ENCODE peak calls at places on chromosome 6, in ten cellular contexts. One of them, this sample, is unnamed.

GRCh38 chr6:54428437-54428836 is 120.2 kb downstream of the TINAG start:
- DNase-seq in neural crest cell: no peak
- DNase-seq in stimulated activated CD8-positive, alpha-beta memory T cell treated with anti-CD3 and anti-CD28 coated beads, Interleukin-4, amount 100 ng/mL, for 24 hours: no peak
- DNase-seq in fibroblast of the aortic adventitia: no peak
- DNase-seq in C1 segment of cervical spinal cord: no peak
- DNase-seq in HTR-8/SVneo: no peak
- DNase-seq in globus pallidus: no peak
- DNase-seq in T-helper 2 cell: no peak
- DNase-seq in islet precursor cell: no peak
- DNase-seq in GM19239: peak; percentile 3
- DNase-seq in this sample: no peak

GRCh38 chr6:2850480-2851150 is 9.0 kb upstream of the SERPINB1 start:
- DNase-seq in neural crest cell: no peak
- DNase-seq in GM19239: no peak
- DNase-seq in islet precursor cell: no peak
- DNase-seq in fibroblast of the aortic adventitia: peak; percentile 80
- DNase-seq in C1 segment of cervical spinal cord: no peak
- DNase-seq in globus pallidus: no peak
- DNase-seq in stimulated activated CD8-positive, alpha-beta memory T cell treated with anti-CD3 and anti-CD28 coated beads, Interleukin-4, amount 100 ng/mL, for 24 hours: no peak
- DNase-seq in T-helper 2 cell: no peak
- DNase-seq in HTR-8/SVneo: peak; percentile 58
- DNase-seq in this sample: no peak

GRCh38 chr6:22656696-22657340 is 87.5 kb downstream of the HDGFL1 start:
- DNase-seq in GM19239: no peak
- DNase-seq in globus pallidus: peak; percentile 7
- DNase-seq in neural crest cell: no peak
- DNase-seq in T-helper 2 cell: no peak
- DNase-seq in fibroblast of the aortic adventitia: no peak
- DNase-seq in islet precursor cell: no peak
- DNase-seq in HTR-8/SVneo: no peak
- DNase-seq in C1 segment of cervical spinal cord: no peak
- DNase-seq in stimulated activated CD8-positive, alpha-beta memory T cell treated with anti-CD3 and anti-CD28 coated beads, Interleukin-4, amount 100 ng/mL, for 24 hours: no peak
- DNase-seq in this sample: no peak

GRCh38 chr6:142912125-142912524 is 32.9 kb downstream of the HIVEP2 start:
- DNase-seq in GM19239: no peak
- DNase-seq in globus pallidus: no peak
- DNase-seq in T-helper 2 cell: no peak
- DNase-seq in fibroblast of the aortic adventitia: no peak
- DNase-seq in C1 segment of cervical spinal cord: no peak
- DNase-seq in neural crest cell: no peak
- DNase-seq in islet precursor cell: no peak
- DNase-seq in HTR-8/SVneo: no peak
- DNase-seq in stimulated activated CD8-positive, alpha-beta memory T cell treated with anti-CD3 and anti-CD28 coated beads, Interleukin-4, amount 100 ng/mL, for 24 hours: no peak
- DNase-seq in this sample: no peak

GRCh38 chr6:55713411-55713810 is 134.4 kb upstream of the HMGCLL1 start:
- DNase-seq in C1 segment of cervical spinal cord: no peak
- DNase-seq in neural crest cell: no peak
- DNase-seq in fibroblast of the aortic adventitia: peak; percentile 48
- DNase-seq in HTR-8/SVneo: no peak
- DNase-seq in T-helper 2 cell: no peak
- DNase-seq in globus pallidus: no peak
- DNase-seq in islet precursor cell: no peak
- DNase-seq in GM19239: no peak
- DNase-seq in stimulated activated CD8-positive, alpha-beta memory T cell treated with anti-CD3 and anti-CD28 coated beads, Interleukin-4, amount 100 ng/mL, for 24 hours: no peak
- DNase-seq in this sample: no peak

GRCh38 chr6:142642651-142643050 is 302.3 kb downstream of the HIVEP2 start:
- DNase-seq in neural crest cell: no peak
- DNase-seq in globus pallidus: no peak
- DNase-seq in T-helper 2 cell: no peak
- DNase-seq in islet precursor cell: no peak
- DNase-seq in C1 segment of cervical spinal cord: no peak
- DNase-seq in fibroblast of the aortic adventitia: no peak
- DNase-seq in HTR-8/SVneo: no peak
- DNase-seq in GM19239: no peak
- DNase-seq in stimulated activated CD8-positive, alpha-beta memory T cell treated with anti-CD3 and anti-CD28 coated beads, Interleukin-4, amount 100 ng/mL, for 24 hours: no peak
- DNase-seq in this sample: no peak

GRCh38 chr6:140811642-140812041 is 1321.1 kb upstream of the GJE1 start:
- DNase-seq in stimulated activated CD8-positive, alpha-beta memory T cell treated with anti-CD3 and anti-CD28 coated beads, Interleukin-4, amount 100 ng/mL, for 24 hours: no peak
- DNase-seq in T-helper 2 cell: no peak
- DNase-seq in neural crest cell: no peak
- DNase-seq in globus pallidus: no peak
- DNase-seq in GM19239: no peak
- DNase-seq in fibroblast of the aortic adventitia: peak; percentile 13
- DNase-seq in HTR-8/SVneo: no peak
- DNase-seq in C1 segment of cervical spinal cord: no peak
- DNase-seq in islet precursor cell: no peak
- DNase-seq in this sample: no peak

GRCh38 chr6:12791371-12791770 is 74.8 kb downstream of the PHACTR1 start:
- DNase-seq in neural crest cell: no peak
- DNase-seq in T-helper 2 cell: no peak
- DNase-seq in globus pallidus: no peak
- DNase-seq in stimulated activated CD8-positive, alpha-beta memory T cell treated with anti-CD3 and anti-CD28 coated beads, Interleukin-4, amount 100 ng/mL, for 24 hours: no peak
- DNase-seq in HTR-8/SVneo: no peak
- DNase-seq in GM19239: no peak
- DNase-seq in islet precursor cell: no peak
- DNase-seq in C1 segment of cervical spinal cord: no peak
- DNase-seq in fibroblast of the aortic adventitia: no peak
- DNase-seq in this sample: no peak

GRCh38 chr6:24664049-24664987 is 2.4 kb downstream of the TDP2 start:
- DNase-seq in neural crest cell: no peak
- DNase-seq in GM19239: no peak
- DNase-seq in C1 segment of cervical spinal cord: no peak
- DNase-seq in islet precursor cell: no peak
- DNase-seq in HTR-8/SVneo: no peak
- DNase-seq in globus pallidus: no peak
- DNase-seq in stimulated activated CD8-positive, alpha-beta memory T cell treated with anti-CD3 and anti-CD28 coated beads, Interleukin-4, amount 100 ng/mL, for 24 hours: no peak
- DNase-seq in T-helper 2 cell: no peak
- DNase-seq in fibroblast of the aortic adventitia: no peak
- DNase-seq in this sample: no peak

GRCh38 chr6:53180678-53181077 is 32.0 kb upstream of the GCM1 start:
- DNase-seq in C1 segment of cervical spinal cord: no peak
- DNase-seq in islet precursor cell: no peak
- DNase-seq in fibroblast of the aortic adventitia: no peak
- DNase-seq in T-helper 2 cell: no peak
- DNase-seq in GM19239: no peak
- DNase-seq in globus pallidus: no peak
- DNase-seq in stimulated activated CD8-positive, alpha-beta memory T cell treated with anti-CD3 and anti-CD28 coated beads, Interleukin-4, amount 100 ng/mL, for 24 hours: no peak
- DNase-seq in neural crest cell: no peak
- DNase-seq in HTR-8/SVneo: no peak
- DNase-seq in this sample: no peak

GRCh38 chr6:35972471-35972985 is 51.6 kb upstream of the SRPK1 start:
- DNase-seq in C1 segment of cervical spinal cord: no peak
- DNase-seq in T-helper 2 cell: no peak
- DNase-seq in fibroblast of the aortic adventitia: peak; percentile 92
- DNase-seq in islet precursor cell: peak; percentile 85
- DNase-seq in stimulated activated CD8-positive, alpha-beta memory T cell treated with anti-CD3 and anti-CD28 coated beads, Interleukin-4, amount 100 ng/mL, for 24 hours: no peak
- DNase-seq in globus pallidus: no peak
- DNase-seq in GM19239: no peak
- DNase-seq in neural crest cell: peak; percentile 2
- DNase-seq in HTR-8/SVneo: no peak
- DNase-seq in this sample: no peak

GRCh38 chr6:47672816-47673215 is 25.6 kb upstream of the ADGRF4 start:
- DNase-seq in globus pallidus: no peak
- DNase-seq in C1 segment of cervical spinal cord: no peak
- DNase-seq in islet precursor cell: no peak
- DNase-seq in T-helper 2 cell: no peak
- DNase-seq in GM19239: no peak
- DNase-seq in stimulated activated CD8-positive, alpha-beta memory T cell treated with anti-CD3 and anti-CD28 coated beads, Interleukin-4, amount 100 ng/mL, for 24 hours: no peak
- DNase-seq in neural crest cell: no peak
- DNase-seq in HTR-8/SVneo: no peak
- DNase-seq in fibroblast of the aortic adventitia: no peak
- DNase-seq in this sample: no peak

GRCh38 chr6:37714836-37715425 is 17.2 kb upstream of the MDGA1 start:
- DNase-seq in GM19239: no peak
- DNase-seq in T-helper 2 cell: no peak
- DNase-seq in fibroblast of the aortic adventitia: no peak
- DNase-seq in neural crest cell: no peak
- DNase-seq in HTR-8/SVneo: no peak
- DNase-seq in globus pallidus: no peak
- DNase-seq in C1 segment of cervical spinal cord: no peak
- DNase-seq in islet precursor cell: no peak
- DNase-seq in stimulated activated CD8-positive, alpha-beta memory T cell treated with anti-CD3 and anti-CD28 coated beads, Interleukin-4, amount 100 ng/mL, for 24 hours: no peak
- DNase-seq in this sample: no peak

GRCh38 chr6:20408851-20409250 is 7.2 kb downstream of the E2F3 start:
- DNase-seq in GM19239: no peak
- DNase-seq in HTR-8/SVneo: no peak
- DNase-seq in fibroblast of the aortic adventitia: no peak
- DNase-seq in neural crest cell: no peak
- DNase-seq in C1 segment of cervical spinal cord: no peak
- DNase-seq in stimulated activated CD8-positive, alpha-beta memory T cell treated with anti-CD3 and anti-CD28 coated beads, Interleukin-4, amount 100 ng/mL, for 24 hours: no peak
- DNase-seq in T-helper 2 cell: no peak
- DNase-seq in islet precursor cell: no peak
- DNase-seq in globus pallidus: no peak
- DNase-seq in this sample: no peak

GRCh38 chr6:14305629-14306028 is 188.1 kb downstream of the CD83 start:
- DNase-seq in neural crest cell: no peak
- DNase-seq in C1 segment of cervical spinal cord: no peak
- DNase-seq in T-helper 2 cell: no peak
- DNase-seq in fibroblast of the aortic adventitia: no peak
- DNase-seq in globus pallidus: no peak
- DNase-seq in stimulated activated CD8-positive, alpha-beta memory T cell treated with anti-CD3 and anti-CD28 coated beads, Interleukin-4, amount 100 ng/mL, for 24 hours: no peak
- DNase-seq in islet precursor cell: no peak
- DNase-seq in HTR-8/SVneo: no peak
- DNase-seq in GM19239: no peak
- DNase-seq in this sample: no peak

GRCh38 chr6:44078795-44079671 is 48.2 kb downstream of the MRPL14 start:
- DNase-seq in C1 segment of cervical spinal cord: no peak
- DNase-seq in globus pallidus: peak; percentile 75
- DNase-seq in T-helper 2 cell: peak; percentile 53
- DNase-seq in GM19239: peak; percentile 81
- DNase-seq in neural crest cell: peak; percentile 87
- DNase-seq in HTR-8/SVneo: peak; percentile 80
- DNase-seq in islet precursor cell: peak; percentile 88
- DNase-seq in stimulated activated CD8-positive, alpha-beta memory T cell treated with anti-CD3 and anti-CD28 coated beads, Interleukin-4, amount 100 ng/mL, for 24 hours: peak; percentile 48
- DNase-seq in fibroblast of the aortic adventitia: peak; percentile 78
- DNase-seq in this sample: peak; percentile 47

GRCh38 chr6:137736048-137736846 is 130.8 kb upstream of the TNFAIP3 start:
- DNase-seq in globus pallidus: no peak
- DNase-seq in stimulated activated CD8-positive, alpha-beta memory T cell treated with anti-CD3 and anti-CD28 coated beads, Interleukin-4, amount 100 ng/mL, for 24 hours: no peak
- DNase-seq in C1 segment of cervical spinal cord: no peak
- DNase-seq in islet precursor cell: no peak
- DNase-seq in HTR-8/SVneo: no peak
- DNase-seq in neural crest cell: no peak
- DNase-seq in T-helper 2 cell: no peak
- DNase-seq in GM19239: no peak
- DNase-seq in fibroblast of the aortic adventitia: no peak
- DNase-seq in this sample: no peak

GRCh38 chr6:91149914-91150674 is 563.2 kb upstream of the MAP3K7 start:
- DNase-seq in HTR-8/SVneo: no peak
- DNase-seq in T-helper 2 cell: no peak
- DNase-seq in stimulated activated CD8-positive, alpha-beta memory T cell treated with anti-CD3 and anti-CD28 coated beads, Interleukin-4, amount 100 ng/mL, for 24 hours: no peak
- DNase-seq in fibroblast of the aortic adventitia: no peak
- DNase-seq in GM19239: no peak
- DNase-seq in neural crest cell: no peak
- DNase-seq in C1 segment of cervical spinal cord: no peak
- DNase-seq in globus pallidus: no peak
- DNase-seq in islet precursor cell: no peak
- DNase-seq in this sample: no peak

GRCh38 chr6:21616005-21616404 is 22.5 kb downstream of the SOX4 start:
- DNase-seq in globus pallidus: no peak
- DNase-seq in islet precursor cell: peak; percentile 96
- DNase-seq in stimulated activated CD8-positive, alpha-beta memory T cell treated with anti-CD3 and anti-CD28 coated beads, Interleukin-4, amount 100 ng/mL, for 24 hours: no peak
- DNase-seq in T-helper 2 cell: no peak
- DNase-seq in GM19239: no peak
- DNase-seq in C1 segment of cervical spinal cord: no peak
- DNase-seq in neural crest cell: no peak
- DNase-seq in HTR-8/SVneo: no peak
- DNase-seq in fibroblast of the aortic adventitia: no peak
- DNase-seq in this sample: no peak

GRCh38 chr6:82889117-82889516 is 176.5 kb downstream of the UBE3D start:
- DNase-seq in stimulated activated CD8-positive, alpha-beta memory T cell treated with anti-CD3 and anti-CD28 coated beads, Interleukin-4, amount 100 ng/mL, for 24 hours: no peak
- DNase-seq in fibroblast of the aortic adventitia: no peak
- DNase-seq in GM19239: no peak
- DNase-seq in islet precursor cell: no peak
- DNase-seq in neural crest cell: no peak
- DNase-seq in HTR-8/SVneo: no peak
- DNase-seq in T-helper 2 cell: no peak
- DNase-seq in C1 segment of cervical spinal cord: no peak
- DNase-seq in globus pallidus: no peak
- DNase-seq in this sample: no peak

GRCh38 chr6:46128476-46128875 is 1.3 kb upstream of the ENPP4 start:
- DNase-seq in fibroblast of the aortic adventitia: no peak
- DNase-seq in HTR-8/SVneo: no peak
- DNase-seq in globus pallidus: no peak
- DNase-seq in neural crest cell: no peak
- DNase-seq in C1 segment of cervical spinal cord: no peak
- DNase-seq in islet precursor cell: no peak
- DNase-seq in stimulated activated CD8-positive, alpha-beta memory T cell treated with anti-CD3 and anti-CD28 coated beads, Interleukin-4, amount 100 ng/mL, for 24 hours: no peak
- DNase-seq in GM19239: no peak
- DNase-seq in T-helper 2 cell: no peak
- DNase-seq in this sample: no peak

GRCh38 chr6:100344761-100345160 is 120.0 kb downstream of the SIM1 start:
- DNase-seq in islet precursor cell: no peak
- DNase-seq in stimulated activated CD8-positive, alpha-beta memory T cell treated with anti-CD3 and anti-CD28 coated beads, Interleukin-4, amount 100 ng/mL, for 24 hours: no peak
- DNase-seq in HTR-8/SVneo: no peak
- DNase-seq in C1 segment of cervical spinal cord: no peak
- DNase-seq in globus pallidus: no peak
- DNase-seq in fibroblast of the aortic adventitia: peak; percentile 22
- DNase-seq in neural crest cell: no peak
- DNase-seq in GM19239: no peak
- DNase-seq in T-helper 2 cell: no peak
- DNase-seq in this sample: no peak

GRCh38 chr6:56334937-56335336 is 87.6 kb upstream of the COL21A1 start:
- DNase-seq in fibroblast of the aortic adventitia: peak; percentile 95
- DNase-seq in neural crest cell: no peak
- DNase-seq in T-helper 2 cell: no peak
- DNase-seq in C1 segment of cervical spinal cord: no peak
- DNase-seq in GM19239: no peak
- DNase-seq in globus pallidus: no peak
- DNase-seq in HTR-8/SVneo: no peak
- DNase-seq in islet precursor cell: no peak
- DNase-seq in stimulated activated CD8-positive, alpha-beta memory T cell treated with anti-CD3 and anti-CD28 coated beads, Interleukin-4, amount 100 ng/mL, for 24 hours: no peak
- DNase-seq in this sample: no peak

GRCh38 chr6:107458687-107459282 is 579 bp downstream of the PDSS2 start:
- DNase-seq in islet precursor cell: peak; percentile 67
- DNase-seq in fibroblast of the aortic adventitia: peak; percentile 34
- DNase-seq in C1 segment of cervical spinal cord: no peak
- DNase-seq in GM19239: peak; percentile 9
- DNase-seq in T-helper 2 cell: no peak
- DNase-seq in HTR-8/SVneo: peak; percentile 14
- DNase-seq in stimulated activated CD8-positive, alpha-beta memory T cell treated with anti-CD3 and anti-CD28 coated beads, Interleukin-4, amount 100 ng/mL, for 24 hours: peak; percentile 7
- DNase-seq in globus pallidus: peak; percentile 0
- DNase-seq in neural crest cell: no peak
- DNase-seq in this sample: peak; percentile 5

GRCh38 chr6:170292778-170293164 is 1.9 kb upstream of the DLL1 start:
- DNase-seq in islet precursor cell: no peak
- DNase-seq in T-helper 2 cell: no peak
- DNase-seq in globus pallidus: peak; percentile 79
- DNase-seq in stimulated activated CD8-positive, alpha-beta memory T cell treated with anti-CD3 and anti-CD28 coated beads, Interleukin-4, amount 100 ng/mL, for 24 hours: no peak
- DNase-seq in HTR-8/SVneo: no peak
- DNase-seq in fibroblast of the aortic adventitia: no peak
- DNase-seq in GM19239: no peak
- DNase-seq in C1 segment of cervical spinal cord: no peak
- DNase-seq in neural crest cell: no peak
- DNase-seq in this sample: no peak

GRCh38 chr6:137763861-137764260 is 103.2 kb upstream of the TNFAIP3 start:
- DNase-seq in islet precursor cell: no peak
- DNase-seq in HTR-8/SVneo: no peak
- DNase-seq in stimulated activated CD8-positive, alpha-beta memory T cell treated with anti-CD3 and anti-CD28 coated beads, Interleukin-4, amount 100 ng/mL, for 24 hours: no peak
- DNase-seq in globus pallidus: no peak
- DNase-seq in T-helper 2 cell: no peak
- DNase-seq in fibroblast of the aortic adventitia: no peak
- DNase-seq in neural crest cell: no peak
- DNase-seq in GM19239: no peak
- DNase-seq in C1 segment of cervical spinal cord: no peak
- DNase-seq in this sample: no peak

GRCh38 chr6:139828751-139829519 is 454.5 kb upstream of the CITED2 start:
- DNase-seq in GM19239: no peak
- DNase-seq in fibroblast of the aortic adventitia: peak; percentile 41
- DNase-seq in stimulated activated CD8-positive, alpha-beta memory T cell treated with anti-CD3 and anti-CD28 coated beads, Interleukin-4, amount 100 ng/mL, for 24 hours: no peak
- DNase-seq in islet precursor cell: no peak
- DNase-seq in neural crest cell: no peak
- DNase-seq in globus pallidus: no peak
- DNase-seq in T-helper 2 cell: no peak
- DNase-seq in HTR-8/SVneo: no peak
- DNase-seq in C1 segment of cervical spinal cord: no peak
- DNase-seq in this sample: no peak

GRCh38 chr6:154757352-154758095 is 24.3 kb downstream of the SCAF8 start:
- DNase-seq in neural crest cell: no peak
- DNase-seq in GM19239: no peak
- DNase-seq in fibroblast of the aortic adventitia: no peak
- DNase-seq in stimulated activated CD8-positive, alpha-beta memory T cell treated with anti-CD3 and anti-CD28 coated beads, Interleukin-4, amount 100 ng/mL, for 24 hours: no peak
- DNase-seq in islet precursor cell: no peak
- DNase-seq in C1 segment of cervical spinal cord: no peak
- DNase-seq in T-helper 2 cell: no peak
- DNase-seq in HTR-8/SVneo: no peak
- DNase-seq in globus pallidus: no peak
- DNase-seq in this sample: no peak

This sample was measured in activated T-helper 1 cell treated with anti-CD3 and anti-CD28 coated beads, Interleukin-2, amount 50 U/mL, for 16 hours.